ENCODE peak calls at places on chromosome 18, in six cellular contexts. H is fibroblast of mammary gland; W is fibroblast of the conjunctiva; Y is osteocyte; M is activated CD8-positive, alpha-beta memory T cell treated with anti-CD3 and anti-CD28 coated beads, Interleukin-2, amount 50 U/mL, for 48 hours; J is effector memory CD8-positive, alpha-beta T cell. S is an unnamed sample.

GRCh38 chr18:11323359-11323819 is 174.0 kb upstream of the PIEZO2 start:
- DNase-seq in M (no peak), W (peak), H (peak), Y (no peak), J (no peak), S (no peak)

GRCh38 chr18:80147418-80148315 is 38.6 kb downstream of the ADNP2 start:
- DNase-seq in Y (peak), H (peak), M (peak), J (peak), W (peak), S (peak)

GRCh38 chr18:55779711-55780590 is 192.0 kb upstream of the TCF4 start:
- DNase-seq in W (no peak), M (no peak), H (peak), Y (no peak), J (no peak), S (no peak)

GRCh38 chr18:23735021-23735464 is 45.8 kb downstream of the LAMA3 start:
- DNase-seq in H (peak), Y (no peak), J (no peak), M (no peak), W (no peak), S (no peak)

GRCh38 chr18:23142285-23142929 is 7.1 kb downstream of the CABLES1 start:
- DNase-seq in W (no peak), H (no peak), J (no peak), M (no peak), Y (no peak), S (no peak)

GRCh38 chr18:54641734-54642133 is 50.7 kb downstream of the DYNAP start:
- DNase-seq in M (no peak), J (no peak), W (no peak), Y (no peak), H (no peak), S (no peak)

GRCh38 chr18:58117685-58118403 is 73.8 kb downstream of the NEDD4L start:
- DNase-seq in J (no peak), H (peak), M (no peak), W (peak), Y (no peak), S (no peak)

GRCh38 chr18:13136056-13136688 is 82.4 kb upstream of the LDLRAD4 start:
- DNase-seq in W (no peak), M (peak), J (peak), H (no peak), Y (no peak), S (no peak)

GRCh38 chr18:45334188-45334587 is 281.1 kb upstream of the SLC14A2 start:
- DNase-seq in W (no peak), Y (no peak), H (no peak), M (no peak), J (no peak), S (no peak)

GRCh38 chr18:8623549-8624106 is 14.4 kb downstream of the RAB12 start:
- DNase-seq in M (no peak), W (no peak), J (no peak), H (no peak), Y (no peak), S (no peak)

GRCh38 chr18:30376515-30376914 is 666.0 kb downstream of the DSC3 start:
- DNase-seq in H (no peak), W (no peak), Y (no peak), M (no peak), J (no peak), S (no peak)

GRCh38 chr18:46333371-46334199 is 229.4 kb downstream of the HAUS1 start:
- DNase-seq in W (no peak), J (peak), Y (no peak), H (no peak), M (peak), S (peak)

GRCh38 chr18:49814147-49814499 is 790 bp upstream of the ACAA2 start:
- DNase-seq in J (no peak), Y (peak), W (peak), M (peak), H (peak), S (peak)

GRCh38 chr18:7447629-7448028 is 119.5 kb upstream of the PTPRM start:
- DNase-seq in Y (no peak), M (no peak), J (no peak), H (no peak), W (no peak), S (no peak)

GRCh38 chr18:5464241-5464640 is 79.6 kb downstream of the EPB41L3 start:
- DNase-seq in M (no peak), J (no peak), W (no peak), H (peak), Y (no peak), S (no peak)

GRCh38 chr18:57947117-57947516 is 96.9 kb upstream of the NEDD4L start:
- DNase-seq in Y (peak), H (no peak), M (no peak), W (no peak), J (no peak), S (no peak)

GRCh38 chr18:79525556-79526467 is 130.1 kb downstream of the NFATC1 start:
- DNase-seq in J (no peak), M (peak), W (no peak), Y (peak), H (no peak), S (no peak)

GRCh38 chr18:11726556-11726955 is 37.5 kb downstream of the GNAL start:
- DNase-seq in Y (no peak), W (no peak), M (no peak), J (no peak), H (peak), S (no peak)

GRCh38 chr18:41647914-41648313 is 307.1 kb upstream of the PIK3C3 start:
- DNase-seq in J (no peak), M (no peak), W (no peak), H (no peak), Y (no peak), S (no peak)

GRCh38 chr18:9684901-9685738 is 23.0 kb upstream of the RAB31 start:
- DNase-seq in W (peak), M (no peak), H (peak), Y (no peak), J (no peak), S (no peak)

GRCh38 chr18:58045265-58046086 is 1.4 kb downstream of the NEDD4L start:
- DNase-seq in H (no peak), W (no peak), J (no peak), Y (no peak), M (peak), S (peak)

GRCh38 chr18:23585007-23585871 is 1.1 kb downstream of the NPC1 start:
- DNase-seq in Y (no peak), H (peak), W (no peak), J (peak), M (no peak), S (peak)

GRCh38 chr18:59988098-59988706 is 88.4 kb downstream of the PMAIP1 start:
- DNase-seq in Y (no peak), J (peak), H (peak), W (peak), M (peak), S (no peak)

GRCh38 chr18:25289040-25289631 is 62.8 kb downstream of the ZNF521 start:
- DNase-seq in M (no peak), Y (no peak), H (peak), W (peak), J (no peak), S (no peak)

GRCh38 chr18:73980289-73980979 is 167.2 kb downstream of the FBXO15 start:
- DNase-seq in H (peak), M (no peak), W (no peak), Y (no peak), J (no peak), S (no peak)

GRCh38 chr18:49725809-49726514 is 87.4 kb downstream of the ACAA2 start:
- DNase-seq in H (peak), M (no peak), Y (no peak), W (peak), J (no peak), S (no peak)

S was measured in natural killer cell treated with Interleukin-12 subunit alpha and Interleukin-12 subunit beta and Interleukin-15 and Interleukin-18, amount 100 ng/mL, for 72 hours.